ENCODE peak calls at places on chromosomes 16 and 17, in ten cellular contexts. Q, A, H, I, D, L, U, M, V and Z are unnamed samples.

GRCh38 chr17:8481089-8481488 is 45.4 kb downstream of the NDEL1 start:
- DNase-seq in V (no peak), M (no peak), I (no peak), A (no peak), H (no peak), L (no peak), U (no peak), D (no peak), Q (no peak), Z (no peak)

GRCh38 chr17:78716814-78717393 is 65.2 kb downstream of the CYTH1 start:
- DNase-seq in U (peak), D (no peak), L (no peak), I (peak), M (peak), V (no peak), H (peak), A (peak), Q (peak), Z (peak)

GRCh38 chr16:87047221-87048037 is 269.8 kb downstream of the C16orf95 start:
- DNase-seq in U (no peak), L (no peak), V (no peak), D (no peak), A (peak), M (no peak), I (no peak), Q (no peak), H (no peak), Z (no peak)

GRCh38 chr16:56341656-56342397 is 83.5 kb downstream of the AMFR start:
- DNase-seq in D (no peak), Q (no peak), M (no peak), I (no peak), A (no peak), U (no peak), L (no peak), H (no peak), V (no peak), Z (no peak)

GRCh38 chr17:606501-607243 is 108.0 kb downstream of the VPS53 start:
- DNase-seq in A (no peak), L (no peak), M (no peak), U (no peak), H (no peak), I (no peak), Q (no peak), V (no peak), D (no peak), Z (no peak)

GRCh38 chr17:74892013-74892841 is 1.2 kb downstream of the FADS6 start:
- DNase-seq in V (no peak), M (no peak), Q (no peak), U (no peak), H (no peak), I (no peak), L (no peak), D (no peak), A (no peak), Z (no peak)

GRCh38 chr17:34926661-34927060 is 34.6 kb downstream of the CCT6B start:
- DNase-seq in D (no peak), U (no peak), A (no peak), I (no peak), Q (no peak), H (no peak), M (no peak), V (no peak), L (no peak), Z (no peak)

GRCh38 chr16:539901-540530 is 12.5 kb downstream of the CAPN15 start:
- DNase-seq in V (no peak), U (no peak), I (no peak), H (no peak), Q (no peak), M (no peak), L (no peak), A (no peak), D (no peak), Z (no peak)

GRCh38 chr17:225551-225950 is 44.1 kb upstream of the DOC2B start:
- DNase-seq in L (no peak), U (peak), H (no peak), I (no peak), D (no peak), M (peak), V (no peak), Q (peak), A (no peak), Z (peak)

GRCh38 chr17:9290226-9290613 is 268.9 kb downstream of the NTN1 start:
- DNase-seq in A (no peak), V (no peak), H (no peak), L (no peak), Q (no peak), U (no peak), D (no peak), M (no peak), I (no peak), Z (no peak)

GRCh38 chr17:3885970-3886369 is 6.9 kb downstream of the CAMKK1 start:
- DNase-seq in H (no peak), M (no peak), Q (no peak), A (no peak), D (no peak), V (no peak), I (no peak), L (no peak), U (no peak), Z (no peak)

GRCh38 chr16:1781758-1782407 is 488 bp downstream of the SPSB3 start:
- DNase-seq in H (no peak), Q (peak), M (no peak), A (no peak), U (no peak), I (no peak), D (no peak), V (peak), L (no peak), Z (peak)

GRCh38 chr16:82031116-82032084 is 3.7 kb upstream of the HSD17B2 start:
- DNase-seq in U (no peak), H (peak), V (peak), L (no peak), M (no peak), D (peak), A (no peak), Q (no peak), I (no peak), Z (no peak)

GRCh38 chr17:21455761-21456160 is 79.6 kb downstream of the KCNJ12 start:
- DNase-seq in I (no peak), U (no peak), M (no peak), Q (no peak), L (no peak), V (no peak), D (no peak), H (no peak), A (no peak), Z (no peak)

GRCh38 chr17:55644346-55644745 is 78.3 kb downstream of the TMEM100 start:
- DNase-seq in D (no peak), M (no peak), V (no peak), A (no peak), Q (no peak), U (no peak), I (no peak), H (no peak), L (no peak), Z (no peak)

DNA sequence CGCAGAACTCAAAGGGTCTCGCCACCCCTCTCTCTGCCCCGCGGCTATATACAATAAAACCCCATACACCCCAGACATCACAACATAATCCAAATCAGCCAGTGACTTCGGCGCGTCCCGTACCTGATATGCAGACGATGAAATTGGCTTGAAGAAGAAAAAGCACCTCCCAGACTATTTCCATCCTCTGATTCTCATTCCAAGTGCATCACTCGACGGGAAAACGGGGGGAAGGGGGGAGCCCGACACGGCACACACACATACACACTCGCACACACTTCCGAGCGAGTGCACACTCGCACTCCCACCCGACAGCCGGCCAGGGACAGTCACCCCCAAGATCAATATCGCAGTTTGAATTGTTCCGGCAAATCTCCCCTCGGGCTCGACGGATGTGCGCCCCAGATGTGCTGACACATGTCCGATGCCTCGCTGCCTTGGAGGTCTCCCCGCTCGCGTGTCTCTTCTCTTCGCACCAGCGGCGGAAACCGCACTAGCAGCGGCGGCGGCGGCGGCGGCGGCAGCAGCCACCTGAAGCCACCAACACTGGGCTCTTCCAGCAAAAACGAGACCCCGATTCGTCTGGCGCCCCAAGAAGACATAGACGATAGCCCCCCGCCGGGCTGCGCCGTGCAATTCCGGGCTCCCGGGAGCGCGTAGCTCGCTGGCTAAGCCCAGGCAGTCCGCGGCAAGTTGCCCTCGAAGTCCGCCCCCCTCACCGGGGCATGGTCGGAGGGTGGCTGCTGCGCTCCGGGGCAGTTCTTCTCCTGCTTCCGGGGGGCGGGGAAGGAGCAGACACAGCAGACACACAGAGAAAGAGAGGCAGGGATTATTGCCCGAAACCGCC is 688 bp downstream of the CA10 start:
- DNase-seq in L (no peak), U (no peak), V (no peak), H (no peak), A (no peak), I (no peak), Q (no peak), D (no peak), M (no peak), Z (no peak)
- H3K4me3 ChIP-seq in L (peak), U (no peak), V (no peak), H (peak), A (peak), I (peak), Q (no peak), D (no peak), M (peak), Z (no peak)

GRCh38 chr16:16907089-16907488 is 528.1 kb downstream of the NPIPA7 start:
- DNase-seq in L (peak), V (no peak), I (no peak), U (no peak), Q (no peak), H (no peak), M (no peak), A (no peak), D (no peak), Z (no peak)
- TF ChIP-seq POLR2AphosphoS5 in L (no peak), V (no peak), I (no peak), U (no peak), Q (no peak), H (no peak), M (no peak), A (no peak), D (no peak), Z (no peak)

DNA sequence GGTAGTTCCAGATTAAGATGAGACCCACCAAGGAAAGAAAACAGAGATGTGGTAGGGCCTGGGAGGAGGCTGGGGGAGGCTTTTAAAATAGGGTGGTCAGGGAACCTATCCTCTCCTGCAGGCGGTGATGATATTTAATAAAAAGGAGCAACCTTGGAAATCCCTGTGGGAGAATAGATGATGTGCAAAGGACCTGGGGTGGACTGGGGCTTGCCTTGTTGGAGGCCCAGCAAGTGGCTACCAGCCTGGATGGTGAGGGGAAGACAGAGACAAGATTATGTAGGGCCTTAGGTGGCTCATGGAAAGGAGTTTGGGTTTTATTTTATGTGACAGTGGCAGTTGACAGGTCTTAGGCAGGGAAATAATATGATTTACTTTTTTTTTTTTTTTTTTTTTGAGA is 1.8 kb downstream of the POLR3E start:
- DNase-seq in A (no peak), H (no peak), D (no peak), I (no peak), M (no peak), U (no peak), Q (no peak), V (no peak), L (no peak), Z (peak)
- H3K4me3 ChIP-seq in A (no peak), H (no peak), D (peak), I (peak), M (no peak), U (no peak), Q (no peak), V (peak), L (peak), Z (peak)

GRCh38 chr17:58330544-58330996 is 2.0 kb upstream of the TSPOAP1 start:
- DNase-seq in I (no peak), A (no peak), Q (no peak), H (no peak), M (no peak), L (no peak), D (no peak), V (peak), U (no peak), Z (no peak)
- TF ChIP-seq POLR2AphosphoS5 in I (no peak), A (no peak), Q (no peak), H (no peak), M (no peak), L (no peak), D (no peak), V (no peak), U (no peak), Z (peak)

DNA sequence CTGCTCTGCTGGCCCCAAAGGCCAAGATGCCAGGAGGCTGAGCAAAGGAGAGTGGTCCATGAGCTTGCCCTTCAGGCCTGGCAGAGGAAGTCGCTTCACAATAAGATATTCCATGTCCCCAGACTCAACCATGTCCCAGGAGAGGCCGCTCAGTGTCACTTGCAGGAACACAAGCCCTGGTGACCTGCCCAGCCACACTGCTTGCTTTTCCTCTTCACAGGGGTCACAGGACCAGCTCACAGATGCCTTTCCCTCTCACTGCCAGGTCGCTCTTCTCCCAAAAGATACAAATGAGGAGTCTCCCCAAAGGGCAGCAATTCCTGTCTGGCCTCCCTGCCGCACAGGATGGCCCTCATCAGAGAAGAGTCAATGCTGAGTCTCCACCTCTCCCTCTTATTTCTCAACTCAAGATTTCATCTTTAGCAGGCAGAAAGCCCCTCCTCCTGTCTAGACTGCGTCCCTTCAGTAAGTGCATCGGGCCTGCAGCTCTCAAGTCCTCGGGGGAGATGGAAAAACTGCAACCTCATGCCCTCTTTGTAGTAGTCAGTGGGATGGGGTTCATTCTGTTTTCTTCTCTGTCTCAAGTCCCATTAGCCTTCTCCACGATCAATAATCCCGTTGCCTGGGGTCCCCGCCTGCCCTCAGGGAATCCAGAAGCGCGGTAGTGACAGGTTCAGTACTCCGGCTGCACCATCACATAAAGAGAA is 5.0 kb downstream of the JUP start:
- DNase-seq in I (no peak), U (peak), H (no peak), M (no peak), L (no peak), Q (no peak), D (no peak), V (peak), A (no peak), Z (no peak)
- H3K4me3 ChIP-seq in I (peak), U (no peak), H (no peak), M (peak), L (no peak), Q (no peak), D (no peak), V (no peak), A (no peak), Z (no peak)

DNA sequence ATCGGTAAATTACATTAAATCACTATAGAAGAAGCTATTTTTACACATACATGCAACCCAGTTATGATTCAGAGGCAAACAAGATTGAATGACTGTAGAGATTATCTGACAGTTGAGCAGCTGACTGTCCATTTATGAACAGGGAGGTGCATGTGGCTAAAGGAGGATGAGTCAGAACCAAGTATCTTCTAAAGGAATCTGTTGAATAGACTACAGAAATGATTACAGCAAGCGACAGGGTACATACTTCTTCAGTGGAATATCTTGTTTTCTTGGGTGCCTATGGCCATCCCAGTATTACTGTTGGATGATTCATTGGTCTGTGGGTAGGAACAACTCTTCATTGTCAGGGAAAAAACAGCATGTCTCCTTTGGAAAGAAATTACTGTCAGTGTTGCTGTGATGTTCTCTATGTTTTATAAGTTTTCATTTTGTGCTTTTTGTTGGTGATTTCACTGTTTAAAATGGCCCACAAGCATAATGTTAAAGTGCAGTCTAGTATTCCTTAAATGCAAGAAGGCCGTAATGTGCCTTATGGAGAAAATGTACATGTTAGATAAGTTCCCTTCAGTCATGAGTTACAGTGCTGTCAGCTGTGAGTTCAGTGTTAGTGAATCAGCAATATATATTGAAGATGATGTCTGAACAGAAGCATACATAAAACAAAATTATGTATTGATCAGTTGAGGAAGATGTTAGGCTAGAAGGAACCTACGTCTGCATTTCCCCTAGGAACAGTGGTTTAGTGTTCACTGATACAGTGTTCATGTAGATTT is 27.0 kb downstream of the CBFB start:
- DNase-seq in V (peak), D (no peak), I (no peak), M (no peak), H (no peak), Q (no peak), L (no peak), A (no peak), U (no peak), Z (no peak)
- TF ChIP-seq POLR2AphosphoS5 in V (no peak), D (no peak), I (no peak), M (no peak), H (no peak), Q (no peak), L (no peak), A (no peak), U (no peak), Z (no peak)

GRCh38 chr17:80879723-80880649 is 111.7 kb upstream of the CHMP6 start:
- DNase-seq in L (no peak), Q (no peak), M (peak), D (no peak), U (peak), A (peak), I (no peak), V (no peak), H (no peak), Z (peak)

GRCh38 chr17:80877829-80878303 is 113.8 kb upstream of the CHMP6 start:
- DNase-seq in V (no peak), Q (peak), D (no peak), U (no peak), I (no peak), M (peak), A (peak), H (no peak), L (no peak), Z (peak)

GRCh38 chr17:80878876-80879722 is 112.5 kb upstream of the CHMP6 start:
- DNase-seq in Q (no peak), M (peak), L (no peak), A (peak), H (no peak), D (no peak), I (no peak), V (no peak), U (no peak), Z (peak)

GRCh38 chr17:80874866-80875445 is 116.7 kb upstream of the CHMP6 start:
- DNase-seq in I (no peak), H (no peak), V (no peak), L (no peak), U (no peak), A (peak), D (no peak), Q (peak), M (peak), Z (no peak)

GRCh38 chr17:80877095-80877828 is 114.4 kb upstream of the CHMP6 start:
- DNase-seq in D (no peak), H (no peak), V (no peak), I (no peak), A (peak), U (no peak), M (peak), L (no peak), Q (peak), Z (peak)
- H3K4me3 ChIP-seq in D (no peak), H (no peak), V (no peak), I (no peak), A (no peak), U (no peak), M (no peak), L (no peak), Q (no peak), Z (no peak)